ENCODE peak calls at places on chromosomes 4 and X, in five cellular contexts. G is neuronal stem cell, Q is NCI-H1092, H is SJSA1, V is posterior vena cava. K is an unnamed sample.

GRCh38 chr4:650951-651883 is 22.9 kb downstream of the ATP5ME start:
- DNase-seq in G (no peak), Q (peak), H (no peak), V (no peak), K (no peak)

GRCh38 chrX:110734894-110735541 is 60.6 kb downstream of the CHRDL1 start:
- DNase-seq in G (no peak), Q (no peak), H (peak), V (no peak), K (no peak)

GRCh38 chrX:109270580-109271484 is 211.1 kb downstream of the GUCY2F start:
- DNase-seq in G (no peak), Q (no peak), H (no peak), V (no peak), K (no peak)

GRCh38 chr4:99856166-99856565 is 38.1 kb downstream of the LAMTOR3 start:
- DNase-seq in G (no peak), Q (no peak), H (no peak), V (no peak), K (no peak)

GRCh38 chr4:2135083-2135482 is 76.0 kb downstream of the NAT8L start:
- DNase-seq in G (no peak), Q (no peak), H (no peak), V (no peak), K (no peak)

GRCh38 chr4:77433102-77433733 is 172.4 kb upstream of the CXCL13 start:
- DNase-seq in G (peak), Q (peak), H (peak), V (no peak), K (peak)

GRCh38 chr4:87659247-87659931 is 9.3 kb downstream of the DMP1 start:
- DNase-seq in G (no peak), Q (no peak), H (no peak), V (no peak), K (no peak)

GRCh38 chr4:132614682-132615081 is 534.4 kb upstream of the PCDH10 start:
- DNase-seq in G (no peak), Q (no peak), H (no peak), V (no peak), K (no peak)

GRCh38 chr4:76969493-76969892 is 19.9 kb downstream of the SEPTIN11 start:
- DNase-seq in G (no peak), Q (no peak), H (no peak), V (no peak), K (no peak)

GRCh38 chr4:142596121-142596520 is 250.0 kb downstream of the INPP4B start:
- DNase-seq in G (no peak), Q (no peak), H (no peak), V (no peak), K (no peak)

GRCh38 chrX:68354869-68355628 is 78.2 kb downstream of the OPHN1 start:
- DNase-seq in G (no peak), Q (no peak), H (peak), V (no peak), K (no peak)

GRCh38 chr4:31169851-31170250 is 449.7 kb downstream of the PCDH7 start:
- DNase-seq in G (no peak), Q (no peak), H (no peak), V (no peak), K (no peak)

GRCh38 chr4:183443609-183444148 is 757 bp upstream of the CDKN2AIP start:
- DNase-seq in G (no peak), Q (peak), H (no peak), V (no peak), K (no peak)

GRCh38 chr4:128427832-128428366 is 140.3 kb upstream of the PGRMC2 start:
- DNase-seq in G (no peak), Q (no peak), H (peak), V (no peak), K (peak)

GRCh38 chrX:9456250-9457074 is 8.4 kb upstream of the TBL1X start:
- DNase-seq in G (no peak), Q (no peak), H (no peak), V (no peak), K (no peak)

GRCh38 chr4:137510866-137511265 is 21.4 kb downstream of the PCDH18 start:
- DNase-seq in G (no peak), Q (no peak), H (peak), V (no peak), K (no peak)

GRCh38 chr4:39255916-39256315 is 73.6 kb downstream of the WDR19 start:
- DNase-seq in G (no peak), Q (no peak), H (peak), V (no peak), K (no peak)

GRCh38 chr4:3515646-3516045 is 16.6 kb downstream of the LRPAP1 start:
- DNase-seq in G (no peak), Q (no peak), H (no peak), V (no peak), K (no peak)

GRCh38 chr4:128298129-128298758 is 10.6 kb upstream of the PGRMC2 start:
- DNase-seq in G (no peak), Q (no peak), H (no peak), V (no peak), K (no peak)

GRCh38 chrX:54442790-54443189 is 2.6 kb downstream of the TSR2 start:
- DNase-seq in G (no peak), Q (no peak), H (no peak), V (no peak), K (no peak)

K was measured in NCI-H2107.